ENCODE peak calls at places on chromosomes 13 and 19, in six cellular contexts. G, I, L, F, W and H are unnamed samples.

GRCh38 chr19:38744906-38745305 is 632 bp upstream of the CAPN12 start:
- DNase-seq in G (no peak), I (no peak), L (no peak), F (no peak), W (no peak), H (no peak)

GRCh38 chr13:99454518-99455183 is 46.6 kb upstream of the TM9SF2 start:
- DNase-seq in G (no peak), I (no peak), L (no peak), F (no peak), W (no peak), H (no peak)

GRCh38 chr13:24923305-24923640 is 159.3 kb downstream of the RNF17 start:
- DNase-seq in G (no peak), I (no peak), L (peak; percentile 92), F (no peak), W (peak; percentile 86), H (peak; percentile 47)

GRCh38 chr19:13121551-13122274 is 3.6 kb downstream of the NACC1 start:
- DNase-seq in G (no peak), I (no peak), L (no peak), F (no peak), W (no peak), H (no peak)

GRCh38 chr13:98563071-98563470 is 13.8 kb downstream of the STK24 start:
- DNase-seq in G (no peak), I (no peak), L (no peak), F (no peak), W (peak; percentile 55), H (no peak)

GRCh38 chr19:2454199-2454961 is 2.4 kb downstream of the LMNB2 start:
- DNase-seq in G (no peak), I (no peak), L (no peak), F (no peak), W (no peak), H (no peak)

GRCh38 chr19:14954071-14954655 is 12.9 kb downstream of the OR7C2 start:
- DNase-seq in G (no peak), I (no peak), L (no peak), F (no peak), W (no peak), H (no peak)

GRCh38 chr19:50969413-50969760 is at the start of gene KLK6:
- DNase-seq in G (no peak), I (peak; percentile 92), L (no peak), F (no peak), W (no peak), H (no peak)

GRCh38 chr19:49859838-49860715 is 7.3 kb downstream of the PNKP start:
- DNase-seq in G (no peak), I (no peak), L (no peak), F (no peak), W (no peak), H (no peak)

GRCh38 chr19:13022859-13023636 is 27.8 kb downstream of the NFIX start:
- DNase-seq in G (peak; percentile 92), I (peak; percentile 87), L (peak; percentile 98), F (peak; percentile 88), W (peak; percentile 97), H (peak; percentile 92)

GRCh38 chr13:40986328-40986856 is 32.7 kb downstream of the ELF1 start:
- DNase-seq in G (no peak), I (no peak), L (peak; percentile 59), F (no peak), W (peak; percentile 28), H (no peak)

GRCh38 chr13:85638815-85639393 is 160.3 kb downstream of the SLITRK6 start:
- DNase-seq in G (no peak), I (no peak), L (no peak), F (no peak), W (no peak), H (no peak)

GRCh38 chr19:4343845-4344713 is 717 bp downstream of the MPND start:
- DNase-seq in G (no peak), I (peak; percentile 47), L (no peak), F (no peak), W (no peak), H (no peak)

GRCh38 chr19:10420444-10421239 is at the start of gene PDE4A:
- DNase-seq in G (no peak), I (no peak), L (no peak), F (peak; percentile 33), W (peak; percentile 40), H (no peak)

GRCh38 chr13:31946091-31946770 is 85.3 kb upstream of the FRY start:
- DNase-seq in G (no peak), I (no peak), L (peak; percentile 44), F (no peak), W (peak; percentile 62), H (no peak)

GRCh38 chr13:110885966-110886365 is 28.9 kb downstream of the ANKRD10 start:
- DNase-seq in G (no peak), I (no peak), L (no peak), F (no peak), W (no peak), H (no peak)

GRCh38 chr19:49691243-49692101 is 556 bp downstream of the CPT1C start:
- DNase-seq in G (peak; percentile 73), I (peak; percentile 85), L (peak; percentile 72), F (peak; percentile 66), W (peak; percentile 55), H (no peak)

DNA sequence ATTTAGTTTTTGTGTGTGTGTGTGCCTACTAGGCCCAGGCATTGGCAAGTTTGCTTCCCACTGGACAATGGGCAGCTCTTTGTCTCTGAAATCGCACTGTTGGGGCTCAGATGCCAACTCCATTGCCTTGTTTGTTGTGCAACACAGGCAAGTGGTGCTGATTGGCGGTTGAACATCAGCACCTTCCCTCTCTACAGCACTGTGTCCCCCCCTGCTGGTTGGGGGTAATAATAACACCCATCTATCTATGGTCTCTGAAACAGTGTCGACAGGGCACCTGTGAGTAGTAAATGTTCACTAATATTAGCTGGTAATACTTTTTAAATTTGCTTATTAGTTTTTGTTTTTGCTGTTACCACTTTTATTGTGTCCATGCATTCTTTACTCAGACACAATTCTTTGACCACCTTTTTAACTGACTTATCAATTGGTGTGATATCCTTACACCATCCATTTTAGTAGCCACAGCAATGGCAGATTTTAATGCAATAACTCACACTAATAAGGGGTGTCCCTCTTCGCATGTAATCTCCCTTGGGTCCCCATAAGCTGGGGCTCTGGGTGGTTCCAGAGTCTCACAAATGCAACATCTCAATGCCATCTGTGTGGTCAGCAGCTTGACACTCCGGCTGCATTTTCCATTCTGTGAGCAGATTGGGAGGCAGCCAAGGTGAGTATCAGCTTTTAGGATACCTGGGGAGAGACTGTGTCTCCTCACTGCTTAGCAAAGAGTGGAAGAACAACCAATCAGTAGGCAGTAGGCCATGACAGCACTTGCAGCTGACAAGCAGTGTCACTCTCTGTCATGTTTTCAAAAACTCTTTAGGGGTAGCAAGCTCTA is 47.7 kb upstream of the UQCRFS1 start:
- DNase-seq in G (no peak), I (no peak), L (peak; percentile 26), F (no peak), W (no peak), H (no peak)
- TF ChIP-seq CTCF in G (no peak), I (peak; percentile 20), L (peak; percentile 48), F (peak; percentile 42), W (peak; percentile 20), H (peak; percentile 37)

GRCh38 chr13:113121928-113122420 is 625 bp upstream of the F10 start:
- DNase-seq in G (no peak), I (no peak), L (no peak), F (peak; percentile 13), W (no peak), H (no peak)

GRCh38 chr13:113124211-113125025 is 1.8 kb downstream of the F10 start:
- DNase-seq in G (peak; percentile 7), I (no peak), L (no peak), F (no peak), W (no peak), H (no peak)

GRCh38 chr13:113121183-113121927 is 1.2 kb upstream of the F10 start:
- DNase-seq in G (no peak), I (no peak), L (no peak), F (peak; percentile 15), W (no peak), H (no peak)

GRCh38 chr13:113123226-113124150 is 889 bp downstream of the F10 start:
- DNase-seq in G (no peak), I (no peak), L (peak; percentile 15), F (no peak), W (no peak), H (no peak)

DNA sequence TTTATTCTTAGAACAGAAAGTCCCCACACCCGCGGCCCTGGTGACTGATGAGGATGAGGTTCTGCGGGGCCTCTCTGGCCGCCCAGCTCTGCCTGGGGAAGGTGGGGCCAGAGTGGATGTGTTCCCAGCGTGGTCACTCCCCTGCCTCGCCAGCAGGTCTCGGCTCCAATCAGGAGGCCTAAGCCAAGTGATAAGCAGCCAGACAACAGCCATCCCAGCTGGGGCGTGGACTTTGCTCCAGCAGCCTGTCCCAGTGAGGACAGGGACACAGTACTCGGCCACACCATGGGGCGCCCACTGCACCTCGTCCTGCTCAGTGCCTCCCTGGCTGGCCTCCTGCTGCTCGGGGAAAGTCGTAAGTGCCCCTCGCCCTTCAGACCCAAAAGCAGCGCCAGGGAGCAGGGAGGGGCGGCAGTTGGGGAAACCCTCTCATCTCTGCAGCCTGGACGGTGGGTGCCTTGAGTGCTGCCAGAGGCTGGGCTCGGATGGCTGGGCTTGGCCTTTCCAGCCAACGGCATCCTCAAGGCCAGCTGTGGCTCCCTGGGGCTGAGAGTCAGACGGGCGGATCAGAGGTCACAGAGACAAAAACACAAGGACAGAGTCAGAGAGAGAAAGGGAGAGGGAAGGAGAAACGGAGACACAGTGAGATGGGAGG is at the start of gene F10:
- DNase-seq in G (peak; percentile 70), I (no peak), L (peak; percentile 74), F (peak; percentile 68), W (peak; percentile 82), H (peak; percentile 39)
- H3K4me3 ChIP-seq in G (no peak within 1 kb of the TSS), I (no peak within 1 kb of the TSS), L (peak within 1 kb of the TSS; percentile 62), F (no peak within 1 kb of the TSS), W (peak within 1 kb of the TSS; percentile 60), H (peak within 1 kb of the TSS; percentile 60)

DNA sequence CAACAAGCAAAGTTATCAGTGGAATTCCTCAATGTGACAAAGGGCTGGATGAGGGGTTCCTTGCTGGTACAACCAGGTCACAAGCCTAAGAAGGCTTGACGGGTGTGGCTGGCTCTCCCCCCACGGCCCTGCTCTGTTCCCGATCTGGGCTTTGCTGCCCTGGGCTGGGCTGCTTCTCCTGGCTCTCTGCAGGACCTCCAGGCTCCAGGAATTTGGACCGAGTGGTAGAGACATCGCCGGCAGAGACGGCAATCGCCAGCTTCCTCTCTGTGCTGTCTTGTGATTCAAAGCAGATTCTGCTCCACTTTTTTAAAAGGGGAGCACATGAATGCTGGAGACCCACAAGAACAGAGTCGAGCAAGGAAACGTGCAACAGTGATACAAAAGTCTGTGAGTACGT is at the start of gene SERPINE3:
- DNase-seq in G (no peak), I (no peak), L (no peak), F (no peak), W (no peak), H (no peak)
- TF ChIP-seq CTCF in G (no peak), I (no peak), L (no peak), F (no peak), W (no peak), H (no peak)

GRCh38 chr19:17090501-17091074 is 15.0 kb downstream of the MYO9B start:
- DNase-seq in G (no peak), I (no peak), L (no peak), F (no peak), W (peak; percentile 55), H (no peak)

GRCh38 chr19:17086129-17086528 is 10.6 kb downstream of the MYO9B start:
- DNase-seq in G (no peak), I (peak; percentile 88), L (no peak), F (no peak), W (no peak), H (no peak)

GRCh38 chr19:17089238-17089637 is 13.7 kb downstream of the MYO9B start:
- DNase-seq in G (peak; percentile 46), I (no peak), L (peak; percentile 73), F (no peak), W (peak; percentile 87), H (peak; percentile 85)

GRCh38 chr19:17086811-17087210 is 11.2 kb downstream of the MYO9B start:
- DNase-seq in G (no peak), I (no peak), L (no peak), F (no peak), W (peak; percentile 73), H (no peak)

GRCh38 chr19:17088552-17088951 is 13.0 kb downstream of the MYO9B start:
- DNase-seq in G (no peak), I (no peak), L (no peak), F (no peak), W (no peak), H (no peak)
- H3K4me3 ChIP-seq in G (no peak overlapping the region), I (no peak overlapping the region), L (no peak overlapping the region), F (no peak overlapping the region), W (no peak overlapping the region), H (no peak overlapping the region)